ENCODE peak calls at places on chromosome 9, in ten cellular contexts. A, K, G, C, Y, W, Z, S, R and L are unnamed samples.

GRCh38 chr9:127065592-127065991 is 56.8 kb downstream of the ANGPTL2 start:
- DNase-seq in A (no peak), K (no peak), G (no peak), C (no peak), Y (no peak), W (no peak), Z (no peak), S (no peak), R (no peak), L (no peak)

GRCh38 chr9:121282309-121283071 is 14.5 kb downstream of the GSN start:
- DNase-seq in A (no peak), K (peak), G (no peak), C (no peak), Y (no peak), W (peak), Z (no peak), S (no peak), R (peak), L (no peak)

GRCh38 chr9:90916147-90916734 is 114.6 kb downstream of the SYK start:
- DNase-seq in A (no peak), K (no peak), G (no peak), C (no peak), Y (no peak), W (no peak), Z (no peak), S (no peak), R (no peak), L (no peak)

GRCh38 chr9:105064248-105065118 is 136.5 kb upstream of the ABCA1 start:
- DNase-seq in A (peak), K (peak), G (no peak), C (no peak), Y (no peak), W (peak), Z (peak), S (peak), R (peak), L (peak)

GRCh38 chr9:87810008-87810407 is 72.7 kb upstream of the SPATA31E1 start:
- DNase-seq in A (no peak), K (no peak), G (no peak), C (no peak), Y (no peak), W (no peak), Z (no peak), S (no peak), R (no peak), L (no peak)

GRCh38 chr9:110797611-110798010 is 129.0 kb downstream of the MUSK start:
- DNase-seq in A (no peak), K (no peak), G (no peak), C (no peak), Y (no peak), W (no peak), Z (no peak), S (no peak), R (no peak), L (no peak)

GRCh38 chr9:34507556-34507955 is 15.2 kb downstream of the ENHO start:
- DNase-seq in A (no peak), K (peak), G (no peak), C (no peak), Y (no peak), W (no peak), Z (no peak), S (no peak), R (no peak), L (no peak)

GRCh38 chr9:15160673-15161072 is 146.3 kb downstream of the TTC39B start:
- DNase-seq in A (no peak), K (no peak), G (no peak), C (no peak), Y (no peak), W (no peak), Z (no peak), S (no peak), R (peak), L (no peak)

GRCh38 chr9:9177081-9177480 is 1377.5 kb upstream of the DMAC1 start:
- DNase-seq in A (no peak), K (no peak), G (no peak), C (no peak), Y (no peak), W (no peak), Z (no peak), S (no peak), R (no peak), L (no peak)

GRCh38 chr9:95874303-95874988 is 1.0 kb upstream of the ERCC6L2 start:
- DNase-seq in A (no peak), K (no peak), G (no peak), C (no peak), Y (no peak), W (peak), Z (no peak), S (no peak), R (no peak), L (no peak)

GRCh38 chr9:133135193-133135745 is 14.2 kb upstream of the RALGDS start:
- DNase-seq in A (peak), K (no peak), G (no peak), C (peak), Y (no peak), W (peak), Z (no peak), S (no peak), R (peak), L (no peak)

GRCh38 chr9:110048976-110049698 is 158.8 kb downstream of the C9orf152 start:
- DNase-seq in A (no peak), K (peak), G (no peak), C (peak), Y (peak), W (peak), Z (peak), S (no peak), R (no peak), L (peak)

GRCh38 chr9:134548618-134549017 is 93.0 kb upstream of the COL5A1 start:
- DNase-seq in A (no peak), K (peak), G (no peak), C (no peak), Y (no peak), W (no peak), Z (no peak), S (no peak), R (no peak), L (no peak)

GRCh38 chr9:123761905-123762605 is 167.9 kb downstream of the DENND1A start:
- DNase-seq in A (no peak), K (no peak), G (no peak), C (no peak), Y (no peak), W (peak), Z (no peak), S (no peak), R (no peak), L (no peak)

GRCh38 chr9:97980479-97980803 is 2.7 kb upstream of the ANP32B start:
- DNase-seq in A (no peak), K (peak), G (no peak), C (no peak), Y (no peak), W (no peak), Z (no peak), S (no peak), R (no peak), L (no peak)

GRCh38 chr9:124290053-124290581 is 32.4 kb downstream of the NEK6 start:
- DNase-seq in A (no peak), K (no peak), G (no peak), C (no peak), Y (no peak), W (no peak), Z (no peak), S (no peak), R (no peak), L (no peak)

GRCh38 chr9:109320338-109320733 is 523 bp downstream of the EPB41L4B start:
- DNase-seq in A (no peak), K (no peak), G (no peak), C (peak), Y (no peak), W (no peak), Z (no peak), S (no peak), R (no peak), L (no peak)

GRCh38 chr9:131843989-131844744 is 104.3 kb upstream of the RAPGEF1 start:
- DNase-seq in A (no peak), K (no peak), G (no peak), C (no peak), Y (no peak), W (no peak), Z (no peak), S (no peak), R (no peak), L (no peak)

GRCh38 chr9:132500193-132500592 is 82.2 kb upstream of the BARHL1 start:
- DNase-seq in A (no peak), K (no peak), G (no peak), C (no peak), Y (no peak), W (no peak), Z (no peak), S (no peak), R (no peak), L (no peak)